ENCODE peak calls at places on chromosomes 5 and 9, in five cellular contexts. E, T, F, M and Y are unnamed samples.

GRCh38 chr9:127822108-127822507 is 19.4 kb downstream of the FPGS start:
- DNase-seq in E (no peak), T (no peak), F (no peak), M (no peak), Y (peak)

GRCh38 chr9:132586830-132587483 is 4.6 kb downstream of the BARHL1 start:
- DNase-seq in E (no peak), T (no peak), F (no peak), M (no peak), Y (no peak)

GRCh38 chr5:81393783-81394718 is at the start of gene ACOT12:
- DNase-seq in E (no peak), T (no peak), F (no peak), M (no peak), Y (no peak)

GRCh38 chr5:77129386-77129785 is 42.3 kb upstream of the ZBED3 start:
- DNase-seq in E (no peak), T (peak), F (peak), M (no peak), Y (no peak)

GRCh38 chr5:172951381-172952033 is 7.7 kb upstream of the RPL26L1 start:
- DNase-seq in E (no peak), T (no peak), F (no peak), M (no peak), Y (no peak)

GRCh38 chr5:176889321-176890280 is 9.5 kb downstream of the HK3 start:
- DNase-seq in E (no peak), T (no peak), F (no peak), M (no peak), Y (peak)

GRCh38 chr5:143106175-143106574 is 297.3 kb downstream of the NR3C1 start:
- DNase-seq in E (no peak), T (peak), F (peak), M (no peak), Y (no peak)

GRCh38 chr5:151319334-151319733 is 15.8 kb upstream of the SLC36A3 start:
- DNase-seq in E (no peak), T (no peak), F (peak), M (no peak), Y (no peak)

GRCh38 chr9:137026828-137027227 is 1.2 kb downstream of the ABCA2 start:
- DNase-seq in E (no peak), T (no peak), F (no peak), M (no peak), Y (no peak)

GRCh38 chr5:172637122-172637580 is 3.9 kb upstream of the NEURL1B start:
- DNase-seq in E (no peak), T (peak), F (no peak), M (peak), Y (no peak)

GRCh38 chr5:170597876-170598275 is 94.1 kb downstream of the KCNIP1 start:
- DNase-seq in E (no peak), T (no peak), F (peak), M (no peak), Y (no peak)

GRCh38 chr5:144170276-144171024 is at the start of the genes KCTD16 and YIPF5:
- DNase-seq in E (peak), T (peak), F (peak), M (peak), Y (peak)